ENCODE peak calls at places on chromosomes 7 and 10, in four cellular contexts. Q is AG04450, O is lung, T is transverse colon. S is an unnamed sample.

GRCh38 chr7:132876576-132876975 is 205.3 kb downstream of the CHCHD3 start:
- DNase-seq in Q (no peak), O (no peak), T (no peak), S (no peak)

GRCh38 chr7:32347244-32347828 is 142.8 kb downstream of the LSM5 start:
- DNase-seq in Q (no peak), O (no peak), T (no peak), S (no peak)

GRCh38 chr10:108612485-108612884 is 1310.8 kb downstream of the XPNPEP1 start:
- DNase-seq in Q (no peak), O (no peak), T (no peak), S (no peak)

GRCh38 chr7:95199779-95200558 is 124.4 kb downstream of the PON1 start:
- DNase-seq in Q (peak), O (peak), T (peak), S (no peak)

GRCh38 chr7:22561356-22561755 is 61.4 kb upstream of the STEAP1B start:
- DNase-seq in Q (peak), O (peak), T (peak), S (peak)

GRCh38 chr7:55100172-55100961 is 81.5 kb downstream of the EGFR start:
- DNase-seq in Q (no peak), O (no peak), T (peak), S (no peak)

GRCh38 chr10:50576245-50576815 is 47.4 kb downstream of the SGMS1 start:
- DNase-seq in Q (no peak), O (no peak), T (no peak), S (no peak)

GRCh38 chr7:121084748-121085336 is 96.3 kb downstream of the CPED1 start:
- DNase-seq in Q (peak), O (no peak), T (no peak), S (peak)

GRCh38 chr10:21519981-21520436 is 5.5 kb downstream of the SKIDA1 start:
- DNase-seq in Q (no peak), O (no peak), T (no peak), S (no peak)

GRCh38 chr10:63547628-63548356 is 26.6 kb downstream of the REEP3 start:
- DNase-seq in Q (no peak), O (no peak), T (no peak), S (no peak)

GRCh38 chr7:5217851-5218331 is 27.9 kb downstream of the WIPI2 start:
- DNase-seq in Q (no peak), O (no peak), T (no peak), S (no peak)

GRCh38 chr10:3053145-3053544 is 14.2 kb upstream of the PFKP start:
- DNase-seq in Q (no peak), O (no peak), T (no peak), S (no peak)

GRCh38 chr7:22732556-22733126 is 5.6 kb downstream of the IL6 start:
- DNase-seq in Q (no peak), O (no peak), T (no peak), S (no peak)

GRCh38 chr7:11341285-11341944 is 367.7 kb downstream of the PHF14 start:
- DNase-seq in Q (no peak), O (no peak), T (no peak), S (peak)

GRCh38 chr10:49572594-49573114 is 33.7 kb upstream of the ERCC6 start:
- DNase-seq in Q (no peak), O (no peak), T (no peak), S (no peak)

GRCh38 chr10:126597206-126597605 is 73.3 kb downstream of the C10orf90 start:
- DNase-seq in Q (no peak), O (no peak), T (no peak), S (no peak)

GRCh38 chr7:50795253-50795652 is 12.6 kb upstream of the GRB10 start:
- DNase-seq in Q (no peak), O (no peak), T (no peak), S (no peak)

GRCh38 chr7:45591101-45591906 is 17.1 kb downstream of the ADCY1 start:
- DNase-seq in Q (no peak), O (no peak), T (no peak), S (no peak)

GRCh38 chr7:107327986-107328569 is 141.8 kb upstream of the GPR22 start:
- DNase-seq in Q (no peak), O (no peak), T (no peak), S (no peak)

GRCh38 chr10:124619802-124620490 is 124.2 kb downstream of the FAM53B start:
- DNase-seq in Q (no peak), O (no peak), T (no peak), S (no peak)

GRCh38 chr7:134714791-134715190 is 64.6 kb upstream of the CALD1 start:
- DNase-seq in Q (no peak), O (no peak), T (no peak), S (no peak)

GRCh38 chr7:153432056-153432455 is 620.1 kb upstream of the DPP6 start:
- DNase-seq in Q (no peak), O (no peak), T (no peak), S (no peak)

GRCh38 chr7:70833726-70834125 is 298.2 kb upstream of the GALNT17 start:
- DNase-seq in Q (no peak), O (no peak), T (no peak), S (no peak)

GRCh38 chr10:74987339-74988054 is 124.0 kb upstream of the SAMD8 start:
- DNase-seq in Q (no peak), O (no peak), T (no peak), S (no peak)

GRCh38 chr7:79046061-79046460 is 407.4 kb downstream of the MAGI2 start:
- DNase-seq in Q (no peak), O (no peak), T (no peak), S (no peak)

GRCh38 chr10:49362596-49363260 is 33.2 kb downstream of the DRGX start:
- DNase-seq in Q (no peak), O (peak), T (no peak), S (no peak)

GRCh38 chr10:23375366-23375765 is 30.8 kb upstream of the C10orf67 start:
- DNase-seq in Q (no peak), O (no peak), T (no peak), S (no peak)

GRCh38 chr10:107915277-107915634 is 750.8 kb upstream of the SORCS1 start:
- DNase-seq in Q (no peak), O (no peak), T (no peak), S (no peak)

GRCh38 chr10:14584643-14585042 is 190.1 kb downstream of the FAM107B start:
- DNase-seq in Q (no peak), O (no peak), T (no peak), S (no peak)

GRCh38 chr7:36567699-36568436 is 156.4 kb downstream of the AOAH start:
- DNase-seq in Q (no peak), O (no peak), T (no peak), S (no peak)

GRCh38 chr7:128112781-128113221 is 81.6 kb upstream of the LRRC4 start:
- DNase-seq in Q (no peak), O (no peak), T (peak), S (no peak)

GRCh38 chr7:138625084-138625848 is 75.9 kb downstream of the SVOPL start:
- DNase-seq in Q (no peak), O (no peak), T (no peak), S (no peak)

GRCh38 chr7:133364959-133365680 is 112.2 kb downstream of the EXOC4 start:
- DNase-seq in Q (no peak), O (no peak), T (no peak), S (no peak)

GRCh38 chr7:158125091-158125490 is 462.5 kb downstream of the PTPRN2 start:
- DNase-seq in Q (no peak), O (no peak), T (no peak), S (no peak)

GRCh38 chr7:23544913-23545354 is 13.2 kb upstream of the TRA2A start:
- DNase-seq in Q (no peak), O (no peak), T (no peak), S (peak)

DNA sequence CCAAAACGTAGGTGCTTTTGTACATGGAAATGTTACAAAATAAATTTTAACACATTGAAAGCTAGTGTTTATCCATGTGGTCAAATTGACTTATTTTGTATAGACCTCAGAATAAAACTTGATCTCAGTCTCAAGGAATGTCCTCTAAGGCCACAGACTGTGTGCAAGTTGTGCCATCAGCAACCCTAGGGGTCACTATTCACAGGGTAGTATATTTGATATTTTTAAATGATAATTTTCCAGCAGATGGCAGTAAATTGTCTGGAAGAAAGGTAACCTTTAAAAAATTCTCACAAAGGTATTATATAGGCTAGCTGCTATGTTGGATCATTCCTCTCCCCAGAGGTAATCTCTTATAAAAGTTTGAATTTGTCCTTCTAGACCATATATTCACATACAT is 12.9 kb upstream of the SNX10 start:
- DNase-seq in Q (no peak), O (no peak), T (no peak), S (no peak)
- TF ChIP-seq CTCF in Q (no peak), O (peak), T (no peak), S (no peak)

GRCh38 chr7:151936207-151936606 is 20.0 kb upstream of the GALNTL5 start:
- DNase-seq in Q (no peak), O (no peak), T (no peak), S (no peak)
- H3K4me3 ChIP-seq in Q (no peak), O (no peak), T (no peak), S (no peak)

DNA sequence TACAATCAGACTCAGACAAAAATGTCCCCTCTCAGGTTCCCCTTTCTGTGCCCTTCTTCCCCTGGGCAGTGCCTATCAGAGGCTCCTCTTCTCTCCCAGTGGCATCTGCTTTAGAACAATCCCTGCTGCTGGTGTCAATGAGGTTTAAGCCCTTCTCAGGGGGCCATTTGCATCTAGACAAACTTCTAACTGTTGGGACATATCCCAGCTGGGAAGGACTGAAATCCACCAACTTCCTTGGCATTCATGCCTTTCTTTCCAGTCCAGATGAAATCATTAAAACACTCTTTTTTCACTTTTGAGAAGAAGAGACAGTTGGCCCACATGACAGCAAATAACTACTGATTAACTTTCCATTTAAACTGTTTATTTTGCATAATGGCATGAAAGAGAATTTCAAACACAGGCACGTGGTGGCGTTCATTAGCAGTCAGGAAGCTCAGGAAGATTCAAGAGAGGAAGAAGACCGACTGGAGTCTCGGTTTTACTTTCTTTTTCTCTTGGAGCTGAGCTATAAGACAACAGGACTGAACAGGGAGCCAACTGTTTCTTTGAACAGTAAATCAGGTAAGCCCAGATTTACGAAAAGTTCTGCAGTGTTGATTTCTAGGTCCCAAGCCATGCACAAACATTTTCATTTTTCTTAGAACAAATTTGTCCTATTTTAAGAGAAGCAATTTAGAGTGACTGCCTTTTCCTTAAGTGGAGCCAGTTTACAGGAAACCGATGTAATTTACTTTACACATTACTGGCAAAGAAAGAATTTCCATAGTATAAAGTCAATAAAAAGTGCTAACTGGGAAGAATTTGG is at the start of gene GIMAP2:
- DNase-seq in Q (no peak), O (no peak), T (no peak), S (no peak)
- TF ChIP-seq CTCF in Q (no peak), O (no peak), T (no peak), S (no peak)

GRCh38 chr10:104450954-104451353 is 97.3 kb downstream of the CFAP58 start:
- DNase-seq in Q (no peak), O (no peak), T (no peak), S (no peak)
- H3K4me3 ChIP-seq in Q (no peak), O (no peak), T (no peak), S (no peak)

GRCh38 chr10:45308707-45309106 is 6.7 kb downstream of the OR13A1 start:
- DNase-seq in Q (no peak), O (no peak), T (no peak), S (no peak)
- TF ChIP-seq CTCF in Q (no peak), O (no peak), T (no peak), S (peak)

DNA sequence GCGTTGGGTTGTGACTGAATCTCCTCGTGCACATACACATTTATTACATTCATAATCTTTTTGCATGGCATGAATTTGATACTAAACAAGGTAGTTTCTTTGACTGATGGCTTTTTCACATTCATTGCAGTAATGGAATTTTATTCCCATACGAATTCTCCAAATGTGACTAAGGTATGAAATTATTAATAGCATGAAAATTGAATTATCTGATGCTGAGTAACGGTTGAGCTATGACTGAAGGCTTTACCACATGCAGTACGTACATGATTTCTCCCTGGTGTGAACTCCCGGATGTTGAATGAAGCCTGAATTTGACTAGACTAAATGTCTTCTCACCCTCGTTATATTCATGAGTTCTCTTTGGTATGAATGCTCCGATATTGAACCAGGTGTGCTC is 104.4 kb upstream of the C1GALT1 start:
- DNase-seq in Q (no peak), O (no peak), T (no peak), S (no peak)
- H3K4me3 ChIP-seq in Q (no peak), O (no peak), T (no peak), S (no peak)

GRCh38 chr10:110648743-110649651 is 4.9 kb downstream of the RBM20 start:
- DNase-seq in Q (no peak), O (no peak), T (no peak), S (no peak)
- TF ChIP-seq CTCF in Q (peak), O (no peak), T (no peak), S (no peak)

GRCh38 chr10:100887761-100888296 is 24.9 kb upstream of the SLF2 start:
- DNase-seq in Q (no peak), O (no peak), T (no peak), S (no peak)

GRCh38 chr10:100889546-100889945 is 23.2 kb upstream of the SLF2 start:
- DNase-seq in Q (no peak), O (no peak), T (no peak), S (no peak)

GRCh38 chr10:100888957-100889356 is 23.8 kb upstream of the SLF2 start:
- DNase-seq in Q (no peak), O (no peak), T (no peak), S (no peak)

GRCh38 chr10:100890696-100891271 is 22.0 kb upstream of the SLF2 start:
- DNase-seq in Q (peak), O (no peak), T (no peak), S (peak)

GRCh38 chr10:100890141-100890695 is 22.5 kb upstream of the SLF2 start:
- DNase-seq in Q (no peak), O (no peak), T (no peak), S (no peak)
- H3K4me3 ChIP-seq in Q (no peak), O (no peak), T (no peak), S (no peak)